ENCODE peak calls at places on chromosome 15, in ten cellular contexts. W, C, U, H, G, Y, X, B, R and J are unnamed samples.

GRCh38 chr15:77599899-77600298 is 32.8 kb downstream of the LINGO1 start:
- DNase-seq in W (peak), H (no peak), Y (no peak), U (no peak), R (no peak), B (no peak), X (no peak), C (peak), G (no peak), J (no peak)

GRCh38 chr15:89002281-89002761 is 85.9 kb upstream of the ABHD2 start:
- DNase-seq in H (no peak), R (no peak), C (peak), X (peak), Y (no peak), U (no peak), G (peak), W (peak), B (no peak), J (no peak)

GRCh38 chr15:74709011-74709410 is 13.2 kb upstream of the EDC3 start:
- DNase-seq in H (no peak), X (no peak), W (peak), R (no peak), U (no peak), C (peak), G (no peak), B (no peak), Y (no peak), J (no peak)

GRCh38 chr15:25422021-25422420 is 16.8 kb downstream of the UBE3A start:
- DNase-seq in Y (no peak), B (no peak), W (peak), U (no peak), X (no peak), H (no peak), C (peak), R (no peak), G (no peak), J (no peak)

GRCh38 chr15:97598353-97598798 is 362.1 kb upstream of the ARRDC4 start:
- DNase-seq in W (no peak), Y (no peak), U (no peak), C (no peak), G (no peak), H (no peak), R (no peak), X (no peak), B (no peak), J (no peak)

GRCh38 chr15:77667835-77668234 is 35.1 kb upstream of the LINGO1 start:
- DNase-seq in Y (no peak), X (no peak), C (no peak), H (no peak), G (no peak), R (no peak), W (no peak), U (no peak), B (no peak), J (no peak)

GRCh38 chr15:78737187-78737820 is 74.0 kb downstream of the ADAMTS7 start:
- DNase-seq in Y (no peak), R (no peak), H (no peak), B (no peak), G (no peak), X (no peak), C (no peak), W (no peak), U (no peak), J (no peak)

GRCh38 chr15:85089929-85090597 is 108.4 kb downstream of the PDE8A start:
- DNase-seq in W (no peak), R (no peak), H (no peak), C (no peak), G (no peak), Y (no peak), U (no peak), B (no peak), X (no peak), J (no peak)

GRCh38 chr15:101651753-101652097 is 456 bp downstream of the TM2D3 start:
- DNase-seq in W (peak), G (no peak), R (no peak), Y (no peak), C (peak), H (no peak), B (no peak), X (no peak), U (no peak), J (no peak)

GRCh38 chr15:98856540-98856907 is 151.1 kb downstream of the PGPEP1L start:
- DNase-seq in R (no peak), B (no peak), Y (no peak), C (peak), X (peak), H (no peak), W (peak), U (no peak), G (no peak), J (no peak)

GRCh38 chr15:95919460-95919859 is 411.0 kb upstream of the NR2F2 start:
- DNase-seq in Y (no peak), R (no peak), H (no peak), U (no peak), W (peak), G (no peak), X (peak), B (no peak), C (peak), J (no peak)

GRCh38 chr15:85496551-85497545 is 116.4 kb downstream of the AKAP13 start:
- DNase-seq in B (no peak), H (no peak), U (no peak), X (no peak), W (no peak), R (no peak), Y (peak), C (no peak), G (no peak), J (no peak)

GRCh38 chr15:52243697-52244555 is 51.7 kb downstream of the MYO5C start:
- DNase-seq in R (no peak), H (no peak), W (no peak), B (no peak), C (no peak), X (no peak), Y (no peak), G (no peak), U (no peak), J (no peak)
- H3K4me3 ChIP-seq in R (no peak), H (no peak), W (no peak), B (no peak), C (no peak), X (no peak), Y (no peak), G (no peak), U (no peak), J (no peak)

GRCh38 chr15:37698679-37699078 is 235.8 kb upstream of the TMCO5A start:
- DNase-seq in U (no peak), G (no peak), Y (no peak), W (peak), H (no peak), X (no peak), B (no peak), R (no peak), C (no peak), J (no peak)
- TF ChIP-seq CTCF in U (no peak), G (no peak), Y (peak), W (no peak), H (no peak), X (no peak), B (no peak), R (no peak), C (no peak), J (no peak)

GRCh38 chr15:65376767-65377104 is 1.1 kb downstream of the IGDCC3 start:
- DNase-seq in B (no peak), X (no peak), W (no peak), U (no peak), G (no peak), Y (no peak), H (no peak), C (no peak), R (no peak), J (no peak)
- H3K4me3 ChIP-seq in B (peak), X (peak), W (peak), U (peak), G (peak), Y (peak), H (peak), C (peak), R (peak), J (peak)

GRCh38 chr15:43511012-43511885 is 6.2 kb upstream of the MAP1A start:
- DNase-seq in G (no peak), U (no peak), Y (no peak), R (peak), H (no peak), C (no peak), W (no peak), B (no peak), X (no peak), J (no peak)
- TF ChIP-seq CTCF in G (peak), U (no peak), Y (peak), R (no peak), H (no peak), C (peak), W (peak), B (peak), X (no peak), J (peak)

GRCh38 chr15:93302080-93302765 is 213.2 kb upstream of the RGMA start:
- DNase-seq in R (no peak), Y (no peak), G (no peak), B (peak), H (peak), C (no peak), U (no peak), X (no peak), W (no peak), J (no peak)

GRCh38 chr15:93300796-93301195 is 211.8 kb upstream of the RGMA start:
- DNase-seq in X (no peak), H (no peak), R (no peak), W (no peak), G (no peak), U (no peak), Y (no peak), C (no peak), B (peak), J (no peak)

GRCh38 chr15:93296786-93297500 is 207.9 kb upstream of the RGMA start:
- DNase-seq in H (no peak), B (peak), C (no peak), W (no peak), G (no peak), R (no peak), X (no peak), U (no peak), Y (no peak), J (no peak)

GRCh38 chr15:93298901-93299300 is 209.9 kb upstream of the RGMA start:
- DNase-seq in Y (no peak), R (no peak), W (peak), C (no peak), U (peak), G (no peak), B (peak), X (no peak), H (peak), J (no peak)
- H3K4me3 ChIP-seq in Y (no peak), R (no peak), W (no peak), C (no peak), U (no peak), G (no peak), B (no peak), X (no peak), H (no peak), J (no peak)

GRCh38 chr15:30030350-30030749 is 52.4 kb upstream of the GOLGA8J start:
- DNase-seq in C (no peak), U (no peak), W (peak), B (no peak), Y (no peak), H (no peak), G (no peak), R (no peak), X (no peak), J (no peak)
- TF ChIP-seq CTCF in C (no peak), U (no peak), W (peak), B (no peak), Y (peak), H (no peak), G (no peak), R (no peak), X (no peak), J (no peak)

GRCh38 chr15:60384052-60384451 is 13.7 kb downstream of the ANXA2 start:
- DNase-seq in W (peak), X (peak), B (no peak), G (no peak), Y (peak), U (no peak), C (peak), H (no peak), R (no peak), J (no peak)

GRCh38 chr15:60381148-60381788 is 16.5 kb downstream of the ANXA2 start:
- DNase-seq in W (peak), H (no peak), B (no peak), Y (no peak), U (no peak), C (peak), X (peak), R (no peak), G (no peak), J (no peak)

GRCh38 chr15:60385620-60386552 is 11.9 kb downstream of the ANXA2 start:
- DNase-seq in G (no peak), Y (no peak), R (no peak), B (no peak), C (peak), U (no peak), H (no peak), X (no peak), W (peak), J (no peak)

GRCh38 chr15:60384526-60385127 is 13.2 kb downstream of the ANXA2 start:
- DNase-seq in Y (no peak), W (no peak), X (no peak), C (no peak), U (no peak), R (no peak), B (no peak), G (no peak), H (no peak), J (no peak)

GRCh38 chr15:60383008-60383694 is 14.6 kb downstream of the ANXA2 start:
- DNase-seq in U (no peak), C (no peak), X (no peak), R (no peak), Y (no peak), W (no peak), H (no peak), B (no peak), G (no peak), J (no peak)
- H3K4me3 ChIP-seq in U (no peak), C (no peak), X (no peak), R (no peak), Y (no peak), W (no peak), H (no peak), B (no peak), G (no peak), J (no peak)